ENCODE peak calls at places on chromosomes 2 and 18, in four cellular contexts. R is A673; N is effector memory CD4-positive, alpha-beta T cell; B is cardiac muscle cell. W is an unnamed sample.
A peak's percentile ranks its signal among the peaks of the same experiment; 100 is the strongest.

GRCh38 chr18:70981400-70982140 is 692.7 kb downstream of the SOCS6 start:
- DNase-seq in R (peak; percentile 87), N (no peak), B (no peak), W (no peak)

GRCh38 chr2:156896294-156896693 is 361.2 kb upstream of the GALNT5 start:
- DNase-seq in R (no peak), N (no peak), B (no peak), W (peak; percentile 81)

GRCh38 chr2:202034249-202035088 is 814 bp downstream of the FZD7 start:
- DNase-seq in R (peak; percentile 73), N (peak; percentile 6), B (peak; percentile 69), W (no peak)

GRCh38 chr2:43041661-43042360 is 184.6 kb downstream of the ZFP36L2 start:
- DNase-seq in R (peak; percentile 93), N (no peak), B (peak; percentile 48), W (peak; percentile 45)

GRCh38 chr2:240129731-240130392 is 6.2 kb downstream of the COPS9 start:
- DNase-seq in R (no peak), N (no peak), B (no peak), W (peak; percentile 3)

GRCh38 chr2:240468300-240469238 is 33.1 kb downstream of the GPC1 start:
- DNase-seq in R (no peak), N (no peak), B (no peak), W (no peak)

GRCh38 chr2:67641709-67642397 is 244.7 kb downstream of the ETAA1 start:
- DNase-seq in R (peak; percentile 9), N (no peak), B (no peak), W (no peak)

GRCh38 chr2:239826376-239826775 is 198.8 kb downstream of the NDUFA10 start:
- DNase-seq in R (no peak), N (no peak), B (no peak), W (no peak)

GRCh38 chr2:201964631-201965206 is 68.9 kb upstream of the FZD7 start:
- DNase-seq in R (peak; percentile 89), N (peak; percentile 4), B (no peak), W (no peak)

GRCh38 chr18:62999921-63000320 is 284.6 kb downstream of the PHLPP1 start:
- DNase-seq in R (no peak), N (no peak), B (no peak), W (no peak)

GRCh38 chr18:68564348-68564747 is 150.6 kb downstream of the TMX3 start:
- DNase-seq in R (no peak), N (no peak), B (no peak), W (no peak)

GRCh38 chr2:113078350-113078839 is 10.6 kb downstream of the IL1F10 start:
- DNase-seq in R (peak; percentile 6), N (no peak), B (no peak), W (no peak)

GRCh38 chr2:235399895-235400294 is 93.9 kb upstream of the AGAP1 start:
- DNase-seq in R (no peak), N (no peak), B (no peak), W (no peak)

GRCh38 chr2:241950878-241951331 is 81.4 kb downstream of the RTP5 start:
- DNase-seq in R (peak; percentile 75), N (peak; percentile 20), B (peak; percentile 85), W (peak; percentile 69)

GRCh38 chr2:186540971-186541370 is 48.9 kb upstream of the ITGAV start:
- DNase-seq in R (peak; percentile 46), N (no peak), B (no peak), W (no peak)

GRCh38 chr2:223989206-223989859 is 32.1 kb downstream of the MRPL44 start:
- DNase-seq in R (no peak), N (no peak), B (peak; percentile 15), W (no peak)

GRCh38 chr2:36134281-36134680 is 221.3 kb upstream of the CRIM1 start:
- DNase-seq in R (no peak), N (no peak), B (no peak), W (no peak)

GRCh38 chr2:50449306-50449705 is 582.6 kb downstream of the NRXN1 start:
- DNase-seq in R (no peak), N (no peak), B (no peak), W (no peak)

GRCh38 chr2:21043744-21044532 is at the start of gene APOB:
- DNase-seq in R (no peak), N (no peak), B (peak; percentile 49), W (no peak)

GRCh38 chr2:220533485-220533884 is 906.1 kb downstream of the SLC4A3 start:
- DNase-seq in R (peak; percentile 69), N (no peak), B (no peak), W (peak; percentile 4)

GRCh38 chr2:31413876-31414550 is 529 bp downstream of the XDH start:
- DNase-seq in R (peak; percentile 41), N (no peak), B (no peak), W (no peak)

GRCh38 chr2:7685342-7686015 is 768.3 kb downstream of the RNF144A start:
- DNase-seq in R (no peak), N (no peak), B (no peak), W (no peak)

GRCh38 chr2:71129114-71129890 is 727 bp downstream of the MCEE start:
- DNase-seq in R (peak; percentile 3), N (no peak), B (no peak), W (no peak)

GRCh38 chr18:25743661-25744151 is 346.7 kb downstream of the SS18 start:
- DNase-seq in R (no peak), N (no peak), B (peak; percentile 56), W (no peak)

GRCh38 chr2:65299246-65299645 is 71.6 kb downstream of the ACTR2 start:
- DNase-seq in R (no peak), N (no peak), B (no peak), W (no peak)

GRCh38 chr18:75211721-75212625 is 1.4 kb downstream of the TSHZ1 start:
- DNase-seq in R (no peak), N (no peak), B (peak; percentile 73), W (peak; percentile 54)

GRCh38 chr2:234964631-234965461 is 13.0 kb downstream of the SH3BP4 start:
- DNase-seq in R (no peak), N (no peak), B (no peak), W (no peak)

GRCh38 chr2:24421668-24422067 is 61.3 kb upstream of the ITSN2 start:
- DNase-seq in R (peak; percentile 84), N (peak; percentile 7), B (peak; percentile 61), W (peak; percentile 64)

GRCh38 chr2:106542730-106543359 is 55.7 kb downstream of the CD8B2 start:
- DNase-seq in R (peak; percentile 69), N (peak; percentile 47), B (peak; percentile 80), W (peak; percentile 80)

GRCh38 chr2:166610180-166610919 is 116.3 kb upstream of the SCN7A start:
- DNase-seq in R (no peak), N (no peak), B (no peak), W (no peak)

GRCh38 chr2:168522446-168522845 is 66.4 kb downstream of the CERS6 start:
- DNase-seq in R (no peak), N (no peak), B (no peak), W (no peak)

GRCh38 chr2:240637116-240637900 is 12.0 kb downstream of the GPR35 start:
- DNase-seq in R (no peak), N (no peak), B (no peak), W (no peak)

GRCh38 chr18:2961828-2962227 is 51.1 kb downstream of the LPIN2 start:
- DNase-seq in R (peak; percentile 74), N (no peak), B (peak; percentile 34), W (peak; percentile 71)

GRCh38 chr2:70094978-70095832 is 7.9 kb downstream of the PCBP1 start:
- DNase-seq in R (no peak), N (peak; percentile 34), B (no peak), W (peak; percentile 69)

GRCh38 chr2:20242727-20243377 is 17.9 kb upstream of the SDC1 start:
- DNase-seq in R (no peak), N (no peak), B (no peak), W (no peak)

DNA sequence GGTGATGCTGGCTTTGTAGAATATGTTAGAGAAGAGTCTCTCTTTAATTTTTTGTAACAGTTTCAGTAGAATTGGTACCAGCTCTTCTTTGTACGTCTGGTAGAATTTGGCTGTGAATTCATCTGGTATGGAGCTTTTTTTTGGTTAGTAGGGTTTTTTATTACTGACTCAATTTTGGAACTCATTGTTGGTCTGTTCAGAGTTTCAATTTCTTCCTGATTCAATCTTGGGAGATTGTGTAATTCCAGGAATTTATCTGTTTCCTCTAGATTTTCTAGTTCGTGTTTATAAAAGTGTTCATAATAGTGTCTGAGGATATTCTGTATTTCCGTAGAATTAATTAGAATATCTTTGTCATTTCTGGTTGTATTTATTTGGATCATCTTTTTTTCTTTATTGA is 943.5 kb downstream of the TRIB2 start:
- DNase-seq in R (no peak), N (no peak), B (no peak), W (no peak)
- H3K36me3 ChIP-seq in R (no peaks in the 10 kb centered on the region), N (no peaks in the 10 kb centered on the region), B (no peaks in the 10 kb centered on the region), W (no peaks in the 10 kb centered on the region)

GRCh38 chr18:9535430-9535972 is 60.2 kb downstream of the RALBP1 start:
- DNase-seq in R (peak; percentile 50), N (no peak), B (no peak), W (no peak)

GRCh38 chr18:9536354-9537152 is 61.2 kb downstream of the RALBP1 start:
- DNase-seq in R (no peak), N (no peak), B (no peak), W (no peak)

GRCh38 chr18:9539283-9539682 is 64.0 kb downstream of the RALBP1 start:
- DNase-seq in R (no peak), N (no peak), B (no peak), W (no peak)

GRCh38 chr18:9539938-9540337 is 64.6 kb downstream of the RALBP1 start:
- DNase-seq in R (no peak), N (no peak), B (peak; percentile 5), W (no peak)

GRCh38 chr18:9537638-9538037 is 62.3 kb downstream of the RALBP1 start:
- DNase-seq in R (no peak), N (no peak), B (no peak), W (no peak)
- H3K36me3 ChIP-seq in R (peaks cover 19% of the 10 kb centered on the region), N (peaks cover 41% of the 10 kb centered on the region), B (peaks cover 24% of the 10 kb centered on the region), W (peaks cover 59% of the 10 kb centered on the region)

GRCh38 chr2:12738112-12738485 is 21.4 kb downstream of the TRIB2 start:
- DNase-seq in R (no peak), N (no peak), B (no peak), W (no peak)
- H3K36me3 ChIP-seq in R (peaks cover 91% of the 10 kb centered on the region), N (peaks cover 64% of the 10 kb centered on the region), B (peaks cover 35% of the 10 kb centered on the region), W (peaks cover 93% of the 10 kb centered on the region)

GRCh38 chr2:3463914-3464313 is 55.4 kb downstream of the ADI1 start:
- DNase-seq in R (no peak), N (no peak), B (no peak), W (no peak)

GRCh38 chr2:3461781-3462492 is 57.4 kb downstream of the ADI1 start:
- DNase-seq in R (peak; percentile 72), N (no peak), B (peak; percentile 60), W (peak; percentile 50)

GRCh38 chr2:3464401-3465005 is 54.8 kb downstream of the ADI1 start:
- DNase-seq in R (no peak), N (no peak), B (no peak), W (no peak)

GRCh38 chr2:3462493-3463104 is 56.7 kb downstream of the ADI1 start:
- DNase-seq in R (no peak), N (no peak), B (no peak), W (no peak)

DNA sequence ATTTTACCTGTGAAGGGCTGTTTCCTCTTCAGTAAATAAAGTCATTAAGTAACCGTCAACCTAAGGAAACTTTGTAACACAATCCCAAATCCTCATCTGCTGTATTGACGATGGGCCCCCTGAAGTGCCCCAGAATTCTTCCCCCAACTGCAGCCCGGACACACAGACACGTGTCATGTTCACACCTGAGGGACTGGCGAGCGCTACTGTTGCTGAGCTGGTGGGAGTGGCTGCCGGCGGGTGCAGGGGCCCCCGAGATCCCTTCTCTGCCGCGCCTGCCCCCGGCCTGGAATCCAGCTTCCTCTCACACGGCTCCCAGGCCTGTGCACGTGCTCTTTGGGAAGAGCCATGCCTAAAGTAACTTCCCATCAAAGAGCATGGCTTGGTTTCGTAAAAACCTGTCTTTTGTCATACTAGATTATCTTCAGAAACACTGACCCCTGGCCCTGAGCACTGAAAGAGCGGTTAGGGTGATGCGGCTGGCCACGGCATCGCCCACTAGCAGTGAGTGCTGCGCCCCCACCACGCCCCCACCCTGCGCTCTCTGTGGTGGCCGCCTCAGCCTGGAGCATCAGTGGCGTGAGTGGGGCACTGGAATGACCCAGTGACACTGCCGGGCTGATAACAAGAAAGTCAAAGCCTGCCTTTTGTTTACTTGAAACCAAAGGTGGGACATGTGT is 56.0 kb downstream of the ADI1 start:
- DNase-seq in R (no peak), N (no peak), B (no peak), W (no peak)
- H3K36me3 ChIP-seq in R (no peaks in the 10 kb centered on the region), N (peaks cover 33% of the 10 kb centered on the region), B (peaks cover 1% of the 10 kb centered on the region), W (peaks cover 67% of the 10 kb centered on the region)

W was measured in DND-41.